ENCODE peak calls at places on chromosomes 3 and 15, in six cellular contexts. One of them, this sample, is unnamed.

GRCh38 chr3:142448424-142448823 is 587 bp upstream of the XRN1 start:
- DNase-seq in activated CD8-positive, alpha-beta memory T cell treated with anti-CD3 and anti-CD28 coated beads, Interleukin-2, amount 50 U/mL, for 4 hours: no peak
- DNase-seq in GDM1: no peak
- DNase-seq in cardiac fibroblast: no peak
- DNase-seq in kidney: no peak
- DNase-seq in activated T-cell treated with anti-CD3 and anti-CD28 coated beads for 4 hours: no peak
- DNase-seq in this sample: no peak

GRCh38 chr15:51917493-51917892 is 54.1 kb downstream of the LEO1 start:
- DNase-seq in activated T-cell treated with anti-CD3 and anti-CD28 coated beads for 4 hours: no peak
- DNase-seq in kidney: no peak
- DNase-seq in activated CD8-positive, alpha-beta memory T cell treated with anti-CD3 and anti-CD28 coated beads, Interleukin-2, amount 50 U/mL, for 4 hours: no peak
- DNase-seq in cardiac fibroblast: peak; percentile 31
- DNase-seq in GDM1: peak; percentile 46
- DNase-seq in this sample: no peak

GRCh38 chr3:126447456-126448106 is 28.1 kb downstream of the ZXDC start:
- DNase-seq in kidney: no peak
- DNase-seq in GDM1: no peak
- DNase-seq in activated CD8-positive, alpha-beta memory T cell treated with anti-CD3 and anti-CD28 coated beads, Interleukin-2, amount 50 U/mL, for 4 hours: no peak
- DNase-seq in cardiac fibroblast: no peak
- DNase-seq in activated T-cell treated with anti-CD3 and anti-CD28 coated beads for 4 hours: no peak
- DNase-seq in this sample: no peak

GRCh38 chr3:42451546-42452230 is 41.3 kb upstream of the LYZL4 start:
- DNase-seq in cardiac fibroblast: peak; percentile 10
- DNase-seq in activated CD8-positive, alpha-beta memory T cell treated with anti-CD3 and anti-CD28 coated beads, Interleukin-2, amount 50 U/mL, for 4 hours: no peak
- DNase-seq in kidney: no peak
- DNase-seq in GDM1: no peak
- DNase-seq in activated T-cell treated with anti-CD3 and anti-CD28 coated beads for 4 hours: no peak
- DNase-seq in this sample: no peak

GRCh38 chr15:59657635-59658125 is 365 bp upstream of the GTF2A2 start:
- DNase-seq in activated T-cell treated with anti-CD3 and anti-CD28 coated beads for 4 hours: no peak
- DNase-seq in GDM1: no peak
- DNase-seq in kidney: peak; percentile 76
- DNase-seq in cardiac fibroblast: no peak
- DNase-seq in activated CD8-positive, alpha-beta memory T cell treated with anti-CD3 and anti-CD28 coated beads, Interleukin-2, amount 50 U/mL, for 4 hours: no peak
- DNase-seq in this sample: no peak

GRCh38 chr3:188052966-188053340 is 101.0 kb upstream of the LPP start:
- DNase-seq in activated CD8-positive, alpha-beta memory T cell treated with anti-CD3 and anti-CD28 coated beads, Interleukin-2, amount 50 U/mL, for 4 hours: no peak
- DNase-seq in kidney: no peak
- DNase-seq in activated T-cell treated with anti-CD3 and anti-CD28 coated beads for 4 hours: no peak
- DNase-seq in cardiac fibroblast: no peak
- DNase-seq in GDM1: no peak
- DNase-seq in this sample: no peak

GRCh38 chr15:85828026-85828597 is 33.4 kb upstream of the KLHL25 start:
- DNase-seq in activated CD8-positive, alpha-beta memory T cell treated with anti-CD3 and anti-CD28 coated beads, Interleukin-2, amount 50 U/mL, for 4 hours: no peak
- DNase-seq in GDM1: no peak
- DNase-seq in cardiac fibroblast: no peak
- DNase-seq in kidney: no peak
- DNase-seq in activated T-cell treated with anti-CD3 and anti-CD28 coated beads for 4 hours: no peak
- DNase-seq in this sample: no peak

GRCh38 chr15:78216276-78217229 is 17.8 kb downstream of the ACSBG1 start:
- DNase-seq in activated CD8-positive, alpha-beta memory T cell treated with anti-CD3 and anti-CD28 coated beads, Interleukin-2, amount 50 U/mL, for 4 hours: no peak
- DNase-seq in GDM1: no peak
- DNase-seq in activated T-cell treated with anti-CD3 and anti-CD28 coated beads for 4 hours: no peak
- DNase-seq in kidney: peak; percentile 57
- DNase-seq in cardiac fibroblast: no peak
- DNase-seq in this sample: peak; percentile 9

GRCh38 chr15:70114226-70114625 is 16.5 kb upstream of the TLE3 start:
- DNase-seq in activated CD8-positive, alpha-beta memory T cell treated with anti-CD3 and anti-CD28 coated beads, Interleukin-2, amount 50 U/mL, for 4 hours: no peak
- DNase-seq in cardiac fibroblast: no peak
- DNase-seq in activated T-cell treated with anti-CD3 and anti-CD28 coated beads for 4 hours: no peak
- DNase-seq in GDM1: no peak
- DNase-seq in kidney: no peak
- DNase-seq in this sample: no peak

GRCh38 chr15:93880358-93880757 is 351.0 kb upstream of the MCTP2 start:
- DNase-seq in activated CD8-positive, alpha-beta memory T cell treated with anti-CD3 and anti-CD28 coated beads, Interleukin-2, amount 50 U/mL, for 4 hours: no peak
- DNase-seq in GDM1: no peak
- DNase-seq in kidney: no peak
- DNase-seq in activated T-cell treated with anti-CD3 and anti-CD28 coated beads for 4 hours: no peak
- DNase-seq in cardiac fibroblast: no peak
- DNase-seq in this sample: no peak

GRCh38 chr3:98058244-98058960 is 23.3 kb upstream of the GABRR3 start:
- DNase-seq in kidney: no peak
- DNase-seq in cardiac fibroblast: no peak
- DNase-seq in activated T-cell treated with anti-CD3 and anti-CD28 coated beads for 4 hours: no peak
- DNase-seq in activated CD8-positive, alpha-beta memory T cell treated with anti-CD3 and anti-CD28 coated beads, Interleukin-2, amount 50 U/mL, for 4 hours: no peak
- DNase-seq in GDM1: no peak
- DNase-seq in this sample: no peak

GRCh38 chr3:150081084-150081483 is 110.4 kb upstream of the PFN2 start:
- DNase-seq in cardiac fibroblast: peak; percentile 68
- DNase-seq in kidney: no peak
- DNase-seq in GDM1: no peak
- DNase-seq in activated CD8-positive, alpha-beta memory T cell treated with anti-CD3 and anti-CD28 coated beads, Interleukin-2, amount 50 U/mL, for 4 hours: no peak
- DNase-seq in activated T-cell treated with anti-CD3 and anti-CD28 coated beads for 4 hours: no peak
- DNase-seq in this sample: no peak

GRCh38 chr3:161649900-161650484 is 153.4 kb downstream of the OTOL1 start:
- DNase-seq in cardiac fibroblast: no peak
- DNase-seq in activated T-cell treated with anti-CD3 and anti-CD28 coated beads for 4 hours: no peak
- DNase-seq in activated CD8-positive, alpha-beta memory T cell treated with anti-CD3 and anti-CD28 coated beads, Interleukin-2, amount 50 U/mL, for 4 hours: no peak
- DNase-seq in GDM1: no peak
- DNase-seq in kidney: no peak
- DNase-seq in this sample: no peak

GRCh38 chr3:13657660-13658435 is 108.9 kb downstream of the FBLN2 start:
- DNase-seq in activated T-cell treated with anti-CD3 and anti-CD28 coated beads for 4 hours: peak; percentile 61
- DNase-seq in cardiac fibroblast: peak; percentile 31
- DNase-seq in activated CD8-positive, alpha-beta memory T cell treated with anti-CD3 and anti-CD28 coated beads, Interleukin-2, amount 50 U/mL, for 4 hours: peak; percentile 59
- DNase-seq in GDM1: peak; percentile 16
- DNase-seq in kidney: peak; percentile 83
- DNase-seq in this sample: no peak

GRCh38 chr3:65045138-65045537 is 357.3 kb upstream of the ADAMTS9 start:
- DNase-seq in kidney: no peak
- DNase-seq in GDM1: no peak
- DNase-seq in activated CD8-positive, alpha-beta memory T cell treated with anti-CD3 and anti-CD28 coated beads, Interleukin-2, amount 50 U/mL, for 4 hours: no peak
- DNase-seq in activated T-cell treated with anti-CD3 and anti-CD28 coated beads for 4 hours: no peak
- DNase-seq in cardiac fibroblast: no peak
- DNase-seq in this sample: no peak

GRCh38 chr15:49984436-49984835 is 134.6 kb downstream of the ATP8B4 start:
- DNase-seq in activated T-cell treated with anti-CD3 and anti-CD28 coated beads for 4 hours: no peak
- DNase-seq in GDM1: no peak
- DNase-seq in kidney: no peak
- DNase-seq in activated CD8-positive, alpha-beta memory T cell treated with anti-CD3 and anti-CD28 coated beads, Interleukin-2, amount 50 U/mL, for 4 hours: no peak
- DNase-seq in cardiac fibroblast: no peak
- DNase-seq in this sample: no peak

GRCh38 chr3:50161320-50161719 is 6.2 kb downstream of the SEMA3F start:
- DNase-seq in cardiac fibroblast: no peak
- DNase-seq in activated CD8-positive, alpha-beta memory T cell treated with anti-CD3 and anti-CD28 coated beads, Interleukin-2, amount 50 U/mL, for 4 hours: no peak
- DNase-seq in GDM1: no peak
- DNase-seq in kidney: no peak
- DNase-seq in activated T-cell treated with anti-CD3 and anti-CD28 coated beads for 4 hours: no peak
- DNase-seq in this sample: no peak

GRCh38 chr15:29789871-29790270 is 32.4 kb downstream of the TJP1 start:
- DNase-seq in GDM1: no peak
- DNase-seq in activated CD8-positive, alpha-beta memory T cell treated with anti-CD3 and anti-CD28 coated beads, Interleukin-2, amount 50 U/mL, for 4 hours: no peak
- DNase-seq in cardiac fibroblast: no peak
- DNase-seq in kidney: no peak
- DNase-seq in activated T-cell treated with anti-CD3 and anti-CD28 coated beads for 4 hours: no peak
- DNase-seq in this sample: no peak

GRCh38 chr3:25558106-25558505 is 106.6 kb downstream of the TOP2B start:
- DNase-seq in activated CD8-positive, alpha-beta memory T cell treated with anti-CD3 and anti-CD28 coated beads, Interleukin-2, amount 50 U/mL, for 4 hours: no peak
- DNase-seq in kidney: no peak
- DNase-seq in GDM1: no peak
- DNase-seq in cardiac fibroblast: peak; percentile 39
- DNase-seq in activated T-cell treated with anti-CD3 and anti-CD28 coated beads for 4 hours: no peak
- DNase-seq in this sample: peak; percentile 45

GRCh38 chr15:98815207-98815606 is 166.9 kb downstream of the IGF1R start:
- DNase-seq in kidney: no peak
- DNase-seq in activated T-cell treated with anti-CD3 and anti-CD28 coated beads for 4 hours: no peak
- DNase-seq in cardiac fibroblast: no peak
- DNase-seq in activated CD8-positive, alpha-beta memory T cell treated with anti-CD3 and anti-CD28 coated beads, Interleukin-2, amount 50 U/mL, for 4 hours: no peak
- DNase-seq in GDM1: no peak
- DNase-seq in this sample: no peak

GRCh38 chr3:127672429-127673190 is at the start of gene ABTB1:
- DNase-seq in activated CD8-positive, alpha-beta memory T cell treated with anti-CD3 and anti-CD28 coated beads, Interleukin-2, amount 50 U/mL, for 4 hours: peak; percentile 86
- DNase-seq in GDM1: peak; percentile 47
- DNase-seq in activated T-cell treated with anti-CD3 and anti-CD28 coated beads for 4 hours: peak; percentile 80
- DNase-seq in kidney: peak; percentile 97
- DNase-seq in cardiac fibroblast: peak; percentile 72
- DNase-seq in this sample: peak; percentile 47

GRCh38 chr15:73909616-73910015 is 16.6 kb upstream of the LOXL1 start:
- DNase-seq in GDM1: no peak
- DNase-seq in activated CD8-positive, alpha-beta memory T cell treated with anti-CD3 and anti-CD28 coated beads, Interleukin-2, amount 50 U/mL, for 4 hours: no peak
- DNase-seq in cardiac fibroblast: no peak
- DNase-seq in activated T-cell treated with anti-CD3 and anti-CD28 coated beads for 4 hours: no peak
- DNase-seq in kidney: no peak
- DNase-seq in this sample: no peak